ENCODE peak calls at places on chromosomes 16 and 17, in four cellular contexts. M, N, D and R are unnamed samples.

GRCh38 chr17:885971-886571 is 93.5 kb downstream of the NXN start:
- DNase-seq in M (peak), D (peak), N (no peak), R (peak)

GRCh38 chr17:39002991-39003715 is 36.0 kb upstream of the FBXO47 start:
- DNase-seq in M (peak), D (peak), N (peak), R (peak)

GRCh38 chr17:73855933-73856332 is 211.7 kb upstream of the SDK2 start:
- DNase-seq in M (peak), D (no peak), N (peak), R (no peak)

GRCh38 chr17:28476076-28476475 is 2.6 kb downstream of the SLC13A2 start:
- DNase-seq in M (no peak), D (no peak), N (no peak), R (no peak)

GRCh38 chr16:55508941-55509920 is at the start of gene LPCAT2:
- DNase-seq in D (peak), N (peak), M (peak), R (peak)

GRCh38 chr16:29990883-29991570 is 4.4 kb downstream of the HIRIP3 start:
- DNase-seq in N (no peak), D (no peak), M (no peak), R (no peak)

GRCh38 chr17:38871247-38871991 is 1.6 kb downstream of the LASP1 start:
- DNase-seq in D (peak), N (peak), M (peak), R (peak)

GRCh38 chr16:73060216-73060615 is 12.3 kb upstream of the ZFHX3 start:
- DNase-seq in D (no peak), N (no peak), M (no peak), R (no peak)

GRCh38 chr17:15431201-15431600 is 36.2 kb downstream of the CDRT4 start:
- DNase-seq in M (peak), D (no peak), N (no peak), R (peak)

GRCh38 chr17:47941998-47942490 is 673 bp downstream of the PNPO start:
- DNase-seq in D (no peak), M (no peak), N (no peak), R (no peak)

GRCh38 chr16:78196527-78196926 is 97.1 kb downstream of the WWOX start:
- DNase-seq in D (no peak), N (no peak), M (no peak), R (no peak)

GRCh38 chr16:2715519-2715918 is 4.5 kb downstream of the PRSS27 start:
- DNase-seq in N (peak), D (peak), M (peak), R (peak)

GRCh38 chr16:23378256-23378655 is 74.7 kb downstream of the COG7 start:
- DNase-seq in D (no peak), M (no peak), N (no peak), R (no peak)

GRCh38 chr17:40530988-40531971 is 29.9 kb upstream of the TNS4 start:
- DNase-seq in M (no peak), D (no peak), N (no peak), R (no peak)

GRCh38 chr17:41413353-41413752 is 11.0 kb downstream of the KRT37 start:
- DNase-seq in M (no peak), N (no peak), D (no peak), R (no peak)

GRCh38 chr16:82016964-82017363 is 5.7 kb upstream of the SDR42E1 start:
- DNase-seq in N (peak), D (no peak), M (peak), R (no peak)

GRCh38 chr17:69733171-69734014 is 318.9 kb downstream of the MAP2K6 start:
- DNase-seq in N (peak), M (peak), D (peak), R (peak)

GRCh38 chr17:66165537-66166123 is 26.3 kb downstream of the CEP112 start:
- DNase-seq in D (no peak), M (peak), N (peak), R (no peak)

GRCh38 chr17:39800540-39800939 is 62.8 kb downstream of the GRB7 start:
- DNase-seq in D (no peak), N (no peak), M (no peak), R (no peak)

GRCh38 chr17:82668631-82669099 is 20.4 kb upstream of the WDR45B start:
- DNase-seq in M (peak), N (peak), D (peak), R (peak)

GRCh38 chr17:74192950-74193781 is 10.3 kb upstream of the RPL38 start:
- DNase-seq in N (no peak), M (peak), D (peak), R (peak)

GRCh38 chr17:81309140-81309858 is 14.2 kb upstream of the SLC38A10 start:
- DNase-seq in M (peak), N (peak), D (peak), R (peak)

GRCh38 chr16:59412275-59412841 is 678.2 kb upstream of the GOT2 start:
- DNase-seq in N (no peak), M (peak), D (no peak), R (no peak)

GRCh38 chr17:19753661-19754463 is 5.8 kb upstream of the ALDH3A1 start:
- DNase-seq in D (no peak), M (no peak), N (no peak), R (peak)

GRCh38 chr17:65191805-65192740 is 54.9 kb downstream of the RGS9 start:
- DNase-seq in D (no peak), M (peak), N (peak), R (no peak)

GRCh38 chr17:73604046-73604445 is 40.2 kb downstream of the SDK2 start:
- DNase-seq in M (no peak), N (no peak), D (no peak), R (no peak)

GRCh38 chr16:88810868-88811599 is 694 bp downstream of the APRT start:
- DNase-seq in N (peak), D (peak), M (peak), R (peak)

GRCh38 chr16:2031081-2031577 is 4.4 kb downstream of the NHERF2 start:
- DNase-seq in M (no peak), D (peak), N (no peak), R (peak)

GRCh38 chr16:69141014-69141413 is 8.6 kb downstream of the UTP4 start:
- DNase-seq in N (no peak), M (peak), D (no peak), R (no peak)

GRCh38 chr17:73302189-73302588 is 9.6 kb downstream of the CDC42EP4 start:
- DNase-seq in N (peak), M (peak), D (no peak), R (no peak)

GRCh38 chr17:14779236-14779635 is 478.4 kb downstream of the HS3ST3B1 start:
- DNase-seq in N (no peak), D (no peak), M (no peak), R (no peak)

GRCh38 chr16:79723583-79724168 is 123.1 kb upstream of the MAF start:
- DNase-seq in N (no peak), M (no peak), D (no peak), R (no peak)

GRCh38 chr16:14321542-14321941 is 250.4 kb downstream of the MRTFB start:
- DNase-seq in N (no peak), M (no peak), D (peak), R (peak)

DNA sequence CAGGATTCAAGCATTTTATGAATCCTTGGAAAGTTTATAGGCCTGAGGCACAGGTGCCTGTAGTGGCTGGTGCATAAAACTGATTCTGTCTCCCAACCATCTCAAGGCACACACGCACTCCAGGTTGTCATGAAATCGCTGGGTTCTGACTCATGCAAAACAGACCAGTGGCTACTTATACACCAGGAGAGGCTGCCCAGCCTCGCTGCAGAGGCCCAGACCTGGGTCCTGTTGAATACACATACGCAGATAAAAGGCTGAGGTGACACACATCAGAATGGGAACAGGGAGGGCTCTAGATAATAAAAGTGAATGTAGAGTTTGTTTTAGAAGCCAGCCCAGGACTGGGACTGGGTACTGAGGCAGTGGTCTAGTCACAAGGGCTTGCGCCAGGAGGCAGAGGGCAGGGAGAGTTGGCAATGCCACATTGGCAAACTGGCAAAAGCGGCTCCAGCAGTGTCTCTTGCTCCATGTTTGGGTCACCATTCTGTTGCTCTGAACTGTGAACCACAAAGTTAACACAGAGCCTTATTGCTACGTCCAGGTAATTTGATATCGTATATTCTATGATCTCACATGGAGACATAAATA is 13.6 kb downstream of the OR1D5 start:
- DNase-seq in D (no peak), M (peak), N (no peak), R (no peak)
- H3K4me3 ChIP-seq in D (peak), M (no peak), N (peak), R (peak)

GRCh38 chr16:89829630-89830437 is 1.6 kb downstream of the SPIRE2 start:
- DNase-seq in N (no peak), M (no peak), D (no peak), R (no peak)

GRCh38 chr16:89828870-89829629 is 775 bp downstream of the SPIRE2 start:
- DNase-seq in D (no peak), M (no peak), N (no peak), R (no peak)

GRCh38 chr16:89827383-89828198 is 684 bp upstream of the SPIRE2 start:
- DNase-seq in N (peak), D (peak), M (peak), R (peak)

GRCh38 chr16:89828199-89828869 is at the start of gene SPIRE2:
- DNase-seq in D (peak), N (peak), M (peak), R (peak)

GRCh38 chr16:89826531-89827382 is 1.5 kb upstream of the SPIRE2 start:
- DNase-seq in M (no peak), D (no peak), N (peak), R (no peak)
- H3K4me3 ChIP-seq in M (no peak), D (no peak), N (no peak), R (no peak)

GRCh38 chr16:962901-963814 is 7.6 kb downstream of the LMF1 start:
- DNase-seq in N (no peak), M (no peak), D (no peak), R (no peak)
- H3K4me3 ChIP-seq in N (no peak), M (no peak), D (no peak), R (no peak)

DNA sequence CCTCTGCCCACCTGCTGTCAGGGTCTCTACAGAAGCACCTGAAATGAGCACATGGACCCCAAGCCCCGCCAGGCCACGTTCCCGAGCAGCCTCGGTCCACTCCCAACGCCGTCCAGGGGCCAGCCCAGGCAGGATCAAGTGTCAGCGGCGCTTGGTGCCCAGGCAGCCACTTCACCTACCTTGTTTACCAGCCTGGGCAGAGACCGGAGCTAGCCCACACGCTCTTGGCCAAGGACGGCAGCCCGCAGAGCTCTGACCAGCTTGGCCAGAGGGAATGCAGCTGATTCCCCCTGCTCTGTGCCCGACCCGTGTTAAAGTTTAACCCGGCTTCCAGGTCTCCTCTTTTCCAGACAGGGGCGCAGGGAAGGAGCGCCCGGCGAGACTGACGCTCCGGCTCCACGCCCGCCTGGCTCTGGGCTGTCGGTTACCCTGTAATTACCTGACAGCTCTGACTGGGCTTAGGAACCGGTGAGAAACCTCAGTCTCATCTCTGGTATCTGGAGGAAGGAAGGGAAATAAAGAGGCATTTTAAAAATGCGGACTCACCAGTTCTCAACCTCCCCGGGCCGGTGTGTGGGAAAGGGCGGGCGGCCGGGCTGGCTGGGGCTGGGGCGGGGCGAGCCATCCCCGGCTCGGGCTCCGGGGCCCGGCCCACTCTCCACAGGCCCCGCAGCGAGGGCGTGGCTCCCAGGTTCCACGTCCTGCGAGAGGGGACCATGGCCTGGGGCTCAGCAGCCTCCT is 4.6 kb downstream of the KIFC3 start:
- DNase-seq in M (no peak), N (no peak), D (no peak), R (peak)
- H3K4me3 ChIP-seq in M (no peak), N (no peak), D (peak), R (peak)

DNA sequence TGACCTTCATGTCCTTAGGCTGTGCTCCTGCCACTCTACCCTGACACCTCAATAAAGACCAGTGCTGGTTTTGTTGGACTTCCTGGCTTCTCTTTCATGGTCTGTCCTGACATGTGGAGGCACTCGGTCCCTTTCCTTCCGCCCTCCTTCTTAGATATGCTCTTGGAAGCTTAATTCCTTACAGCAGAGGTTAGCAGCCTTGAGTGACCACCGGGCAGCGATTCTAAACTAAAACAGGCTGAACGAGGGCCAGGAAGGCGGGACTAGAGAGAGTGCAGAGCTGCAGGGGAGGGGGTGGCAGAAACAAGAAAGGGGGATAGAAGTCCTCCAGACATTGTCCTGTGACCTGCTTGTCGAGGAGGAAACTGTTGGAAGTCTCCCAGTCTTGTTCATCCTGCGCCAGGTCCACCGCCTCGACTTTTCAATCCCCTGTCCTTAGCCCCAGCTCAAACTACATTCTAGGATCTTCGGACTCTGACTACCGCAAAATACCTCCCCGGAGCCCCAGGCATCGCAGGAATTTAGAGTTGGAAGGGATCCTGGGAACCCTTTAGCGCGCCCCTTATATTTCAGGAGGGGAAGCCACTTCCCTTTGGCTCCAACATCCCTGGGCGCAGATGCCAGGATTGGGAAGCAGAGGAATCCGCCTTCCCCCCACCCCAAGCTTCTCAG is 1.2 kb downstream of the AHSP start:
- DNase-seq in M (no peak), D (no peak), N (peak), R (no peak)
- H3K4me3 ChIP-seq in M (no peak), D (peak), N (no peak), R (peak)

GRCh38 chr16:28491970-28492474 is at the start of gene CLN3:
- DNase-seq in N (peak), D (peak), M (peak), R (peak)
- H3K4me3 ChIP-seq in N (peak), D (peak), M (peak), R (peak)

GRCh38 chr17:78484300-78485159 is 92.7 kb downstream of the DNAH17 start:
- DNase-seq in D (no peak), N (no peak), M (no peak), R (no peak)
- H3K4me3 ChIP-seq in D (peak), N (peak), M (peak), R (no peak)

GRCh38 chr17:59381716-59382570 is 50.5 kb downstream of the YPEL2 start:
- DNase-seq in N (peak), M (no peak), D (peak), R (peak)
- H3K4me3 ChIP-seq in N (no peak), M (no peak), D (no peak), R (no peak)

GRCh38 chr17:50101346-50102163 is 6.4 kb downstream of the PDK2 start:
- DNase-seq in D (peak), N (peak), M (no peak), R (peak)
- H3K4me3 ChIP-seq in D (peak), N (no peak), M (no peak), R (peak)

DNA sequence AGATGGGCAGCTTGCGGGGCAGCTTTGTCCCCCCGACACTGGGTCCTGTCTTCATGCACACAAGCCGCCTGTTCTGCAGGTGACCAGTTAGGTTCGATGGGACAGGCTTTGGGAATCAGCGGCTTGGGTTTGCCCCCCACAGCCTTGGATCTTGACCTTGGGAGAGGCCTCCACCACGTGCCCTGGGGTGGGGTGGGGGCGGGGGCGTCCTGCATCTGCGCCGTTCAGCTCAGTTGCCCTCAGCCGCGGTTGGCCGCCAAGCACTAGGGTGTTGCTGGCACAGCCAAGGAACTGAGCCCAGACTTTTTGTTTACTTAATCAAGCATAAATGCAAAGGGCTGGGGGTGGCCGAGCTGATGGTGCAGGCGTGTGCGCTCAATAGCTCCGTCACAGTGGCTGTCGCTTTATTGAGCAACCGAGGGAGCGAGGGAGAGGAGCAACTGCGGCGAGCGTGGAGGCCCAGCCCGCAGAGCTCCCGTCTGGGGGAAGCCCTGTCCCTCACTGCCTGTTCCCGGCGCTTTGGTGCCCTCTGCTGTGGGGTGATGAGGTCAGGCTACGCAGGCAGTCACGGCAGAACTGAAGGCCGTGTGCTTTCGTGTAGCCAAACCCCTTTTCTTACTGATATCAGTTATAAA is 33.9 kb downstream of the JPH3 start:
- DNase-seq in M (peak), N (peak), D (peak), R (peak)
- H3K4me3 ChIP-seq in M (no peak), N (no peak), D (peak), R (peak)